ENCODE peak calls at places on chromosome 12, in ten cellular contexts. M is prostate gland; R is PC-3; F is kidney epithelial cell; X is gastrocnemius medialis; G is cardiac muscle cell; J is naive thymus-derived CD4-positive, alpha-beta T cell; A is neuronal stem cell; I is neural progenitor cell; L is CD4-positive, CD25-positive, alpha-beta regulatory T cell. U is an unnamed sample. For H3K36me3, the result is how much of the 10 kb centered on the place peaks cover.

GRCh38 chr12:118102070-118102469 is 1.7 kb downstream of the VSIG10 start:
- DNase-seq in M (no peak), R (peak), F (peak), X (no peak), G (no peak), J (no peak), A (no peak), I (no peak), L (no peak), U (no peak)

GRCh38 chr12:57777367-57777766 is 5.0 kb downstream of the EEF1AKMT3 start:
- DNase-seq in M (no peak), R (no peak), F (no peak), X (no peak), G (no peak), J (no peak), A (no peak), I (no peak), L (no peak), U (no peak)

GRCh38 chr12:5377997-5378596 is 53.8 kb upstream of the NTF3 start:
- DNase-seq in M (peak), R (peak), F (peak), X (no peak), G (no peak), J (no peak), A (no peak), I (no peak), L (no peak), U (no peak)

GRCh38 chr12:124545508-124546418 is 21.6 kb downstream of the NCOR2 start:
- DNase-seq in M (no peak), R (no peak), F (no peak), X (no peak), G (no peak), J (no peak), A (no peak), I (no peak), L (no peak), U (no peak)

GRCh38 chr12:96112733-96113132 is 77.3 kb upstream of the LTA4H start:
- DNase-seq in M (no peak), R (no peak), F (no peak), X (no peak), G (no peak), J (no peak), A (no peak), I (no peak), L (no peak), U (no peak)

GRCh38 chr12:25387136-25388050 is 136.7 kb upstream of the KRAS start:
- DNase-seq in M (peak), R (peak), F (peak), X (peak), G (peak), J (peak), A (peak), I (peak), L (peak), U (peak)

GRCh38 chr12:700061-700460 is 36.8 kb upstream of the NINJ2 start:
- DNase-seq in M (no peak), R (no peak), F (no peak), X (no peak), G (no peak), J (no peak), A (no peak), I (peak), L (no peak), U (peak)

GRCh38 chr12:46490635-46491034 is 118.1 kb upstream of the SLC38A2 start:
- DNase-seq in M (no peak), R (peak), F (no peak), X (no peak), G (no peak), J (no peak), A (no peak), I (no peak), L (no peak), U (no peak)

GRCh38 chr12:39451977-39452376 is 9.1 kb upstream of the KIF21A start:
- DNase-seq in M (no peak), R (no peak), F (no peak), X (no peak), G (no peak), J (no peak), A (no peak), I (no peak), L (no peak), U (peak)

GRCh38 chr12:99948380-99948779 is 36.4 kb downstream of the ANKS1B start:
- DNase-seq in M (no peak), R (no peak), F (no peak), X (no peak), G (no peak), J (no peak), A (no peak), I (no peak), L (no peak), U (no peak)

GRCh38 chr12:70070494-70071007 is 172.7 kb upstream of the CNOT2 start:
- DNase-seq in M (no peak), R (no peak), F (no peak), X (no peak), G (no peak), J (no peak), A (no peak), I (no peak), L (no peak), U (no peak)

GRCh38 chr12:55930771-55931316 is at the start of gene DGKA:
- DNase-seq in M (peak), R (peak), F (no peak), X (no peak), G (peak), J (peak), A (no peak), I (peak), L (peak), U (peak)

GRCh38 chr12:93563807-93564538 is 8.5 kb upstream of the SOCS2 start:
- DNase-seq in M (no peak), R (peak), F (no peak), X (no peak), G (peak), J (peak), A (no peak), I (peak), L (peak), U (no peak)

GRCh38 chr12:129570796-129571400 is 332.9 kb downstream of the TMEM132D start:
- DNase-seq in M (no peak), R (no peak), F (no peak), X (no peak), G (no peak), J (no peak), A (no peak), I (no peak), L (no peak), U (no peak)

GRCh38 chr12:108850854-108851573 is 6.4 kb downstream of the SSH1 start:
- DNase-seq in M (no peak), R (no peak), F (no peak), X (no peak), G (no peak), J (no peak), A (no peak), I (no peak), L (no peak), U (no peak)

GRCh38 chr12:79560165-79560889 is 130.4 kb downstream of the PAWR start:
- DNase-seq in M (no peak), R (peak), F (no peak), X (no peak), G (no peak), J (no peak), A (no peak), I (no peak), L (no peak), U (no peak)

GRCh38 chr12:64243809-64244208 is 21.7 kb upstream of the KICS2 start:
- DNase-seq in M (no peak), R (no peak), F (no peak), X (no peak), G (no peak), J (no peak), A (no peak), I (no peak), L (no peak), U (no peak)

GRCh38 chr12:124386059-124386458 is 91.2 kb downstream of the RFLNA start:
- DNase-seq in M (no peak), R (peak), F (no peak), X (peak), G (no peak), J (no peak), A (no peak), I (no peak), L (no peak), U (no peak)

GRCh38 chr12:47896633-47897032 is 8.2 kb downstream of the VDR start:
- DNase-seq in M (no peak), R (peak), F (peak), X (no peak), G (no peak), J (no peak), A (no peak), I (no peak), L (no peak), U (no peak)

GRCh38 chr12:93946542-93947150 is 201.7 kb upstream of the PLXNC1 start:
- DNase-seq in M (no peak), R (peak), F (no peak), X (no peak), G (no peak), J (no peak), A (no peak), I (no peak), L (no peak), U (no peak)

GRCh38 chr12:55743967-55744931 is 1.3 kb downstream of the GDF11 start:
- DNase-seq in M (no peak), R (no peak), F (no peak), X (no peak), G (peak), J (no peak), A (no peak), I (peak), L (no peak), U (peak)

GRCh38 chr12:23775208-23775607 is 174.3 kb downstream of the SOX5 start:
- DNase-seq in M (no peak), R (no peak), F (no peak), X (no peak), G (no peak), J (no peak), A (no peak), I (no peak), L (no peak), U (no peak)

GRCh38 chr12:79407671-79408622 is 282.8 kb downstream of the PAWR start:
- DNase-seq in M (peak), R (peak), F (peak), X (no peak), G (peak), J (peak), A (peak), I (peak), L (no peak), U (peak)

GRCh38 chr12:124993568-124994434 is at the start of gene BRI3BP:
- DNase-seq in M (peak), R (peak), F (no peak), X (no peak), G (peak), J (peak), A (peak), I (peak), L (peak), U (peak)

GRCh38 chr12:64187794-64188193 is 34.3 kb downstream of the KICS2 start:
- DNase-seq in M (no peak), R (no peak), F (no peak), X (no peak), G (no peak), J (no peak), A (no peak), I (no peak), L (no peak), U (no peak)

GRCh38 chr12:98074286-98074685 is 441.1 kb upstream of the TMPO start:
- DNase-seq in M (no peak), R (no peak), F (no peak), X (no peak), G (no peak), J (no peak), A (no peak), I (no peak), L (no peak), U (no peak)

GRCh38 chr12:130198663-130199060 is 36.4 kb downstream of the FZD10 start:
- DNase-seq in M (no peak), R (no peak), F (no peak), X (no peak), G (no peak), J (no peak), A (no peak), I (no peak), L (no peak), U (no peak)

GRCh38 chr12:8554451-8555195 is 13.9 kb upstream of the CLEC4E start:
- DNase-seq in M (no peak), R (peak), F (no peak), X (no peak), G (no peak), J (no peak), A (no peak), I (no peak), L (no peak), U (no peak)

GRCh38 chr12:92871121-92871520 is 58.0 kb downstream of the EEA1 start:
- DNase-seq in M (no peak), R (no peak), F (no peak), X (no peak), G (no peak), J (no peak), A (no peak), I (no peak), L (no peak), U (no peak)

GRCh38 chr12:92784795-92785562 is 82.2 kb downstream of the PLEKHG7 start:
- DNase-seq in M (peak), R (peak), F (peak), X (peak), G (peak), J (peak), A (peak), I (peak), L (peak), U (peak)

GRCh38 chr12:64665506-64665905 is 55.2 kb downstream of the RASSF3 start:
- DNase-seq in M (no peak), R (no peak), F (no peak), X (no peak), G (no peak), J (peak), A (no peak), I (peak), L (peak), U (no peak)

GRCh38 chr12:63805704-63806672 is 26.3 kb downstream of the RXYLT1 start:
- DNase-seq in M (peak), R (peak), F (no peak), X (no peak), G (no peak), J (no peak), A (no peak), I (no peak), L (no peak), U (no peak)

GRCh38 chr12:115223322-115223721 is 539.3 kb upstream of the TBX3 start:
- DNase-seq in M (no peak), R (peak), F (no peak), X (no peak), G (no peak), J (no peak), A (no peak), I (no peak), L (no peak), U (no peak)

GRCh38 chr12:1808798-1809480 is 11.4 kb upstream of the LRTM2 start:
- DNase-seq in M (no peak), R (no peak), F (no peak), X (no peak), G (no peak), J (no peak), A (no peak), I (no peak), L (no peak), U (no peak)

GRCh38 chr12:105834496-105834895 is 304.3 kb downstream of the NUAK1 start:
- DNase-seq in M (no peak), R (no peak), F (no peak), X (no peak), G (no peak), J (no peak), A (no peak), I (no peak), L (no peak), U (no peak)

GRCh38 chr12:80032967-80033366 is 66.4 kb upstream of the OTOGL start:
- DNase-seq in M (no peak), R (no peak), F (no peak), X (no peak), G (no peak), J (no peak), A (no peak), I (no peak), L (no peak), U (no peak)

GRCh38 chr12:111715242-111715641 is 29.4 kb downstream of the ACAD10 start:
- DNase-seq in M (peak), R (no peak), F (no peak), X (peak), G (no peak), J (no peak), A (no peak), I (no peak), L (no peak), U (peak)

GRCh38 chr12:94209240-94209639 is 60.9 kb downstream of the PLXNC1 start:
- DNase-seq in M (no peak), R (no peak), F (no peak), X (no peak), G (no peak), J (no peak), A (no peak), I (no peak), L (no peak), U (no peak)

GRCh38 chr12:6751767-6752166 is 1.2 kb downstream of the MLF2 start:
- DNase-seq in M (no peak), R (no peak), F (no peak), X (no peak), G (no peak), J (no peak), A (no peak), I (no peak), L (no peak), U (no peak)
- H3K36me3 ChIP-seq in M (under half), R (under half), F (under half), X (under half), G (under half), J (under half), A (under half), I (under half), L (under half), U (half or more)

DNA sequence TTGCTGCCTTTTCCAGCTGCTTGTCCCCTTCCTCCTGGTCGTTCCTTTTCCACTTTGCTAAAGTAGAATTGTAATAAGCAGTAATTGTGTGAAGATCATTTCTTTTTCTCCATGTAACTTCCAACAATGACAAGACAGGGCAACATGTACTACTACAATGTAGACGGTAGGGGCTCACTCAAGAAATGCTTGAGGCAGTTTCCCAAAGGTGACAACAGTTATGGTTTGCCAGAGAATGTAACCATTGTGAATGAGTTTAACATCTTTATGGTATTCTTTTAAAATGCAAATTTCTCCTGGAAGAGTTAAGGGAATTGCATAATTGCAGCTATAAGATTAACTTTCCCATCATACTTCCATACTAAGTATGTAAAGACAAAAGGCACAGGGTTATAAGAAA is 23.8 kb upstream of the PHLDA1 start:
- DNase-seq in M (no peak), R (no peak), F (no peak), X (no peak), G (no peak), J (no peak), A (no peak), I (no peak), L (no peak), U (peak)
- H3K36me3 ChIP-seq in M (under half), R (half or more), F (under half), X (under half), G (half or more), J (under half), A (under half), I (half or more), L (half or more), U (half or more)

GRCh38 chr12:132145334-132145733 is 1.1 kb downstream of the NOC4L start:
- DNase-seq in M (no peak), R (no peak), F (no peak), X (no peak), G (no peak), J (no peak), A (no peak), I (no peak), L (no peak), U (no peak)

GRCh38 chr12:132146098-132146497 is 1.8 kb downstream of the NOC4L start:
- DNase-seq in M (no peak), R (no peak), F (no peak), X (no peak), G (no peak), J (no peak), A (no peak), I (no peak), L (no peak), U (no peak)

GRCh38 chr12:132143328-132144071 is 619 bp downstream of the DDX51 start:
- DNase-seq in M (no peak), R (no peak), F (no peak), X (no peak), G (peak), J (no peak), A (no peak), I (peak), L (no peak), U (no peak)

GRCh38 chr12:132142679-132143327 is 1.3 kb downstream of the DDX51 start:
- DNase-seq in M (no peak), R (no peak), F (no peak), X (no peak), G (no peak), J (no peak), A (no peak), I (no peak), L (no peak), U (no peak)

GRCh38 chr12:132144115-132145071 is at the start of the genes DDX51 and NOC4L:
- DNase-seq in M (peak), R (peak), F (peak), X (peak), G (peak), J (peak), A (peak), I (peak), L (peak), U (peak)
- H3K36me3 ChIP-seq in M (under half), R (under half), F (under half), X (under half), G (under half), J (under half), A (under half), I (under half), L (under half), U (under half)

DNA sequence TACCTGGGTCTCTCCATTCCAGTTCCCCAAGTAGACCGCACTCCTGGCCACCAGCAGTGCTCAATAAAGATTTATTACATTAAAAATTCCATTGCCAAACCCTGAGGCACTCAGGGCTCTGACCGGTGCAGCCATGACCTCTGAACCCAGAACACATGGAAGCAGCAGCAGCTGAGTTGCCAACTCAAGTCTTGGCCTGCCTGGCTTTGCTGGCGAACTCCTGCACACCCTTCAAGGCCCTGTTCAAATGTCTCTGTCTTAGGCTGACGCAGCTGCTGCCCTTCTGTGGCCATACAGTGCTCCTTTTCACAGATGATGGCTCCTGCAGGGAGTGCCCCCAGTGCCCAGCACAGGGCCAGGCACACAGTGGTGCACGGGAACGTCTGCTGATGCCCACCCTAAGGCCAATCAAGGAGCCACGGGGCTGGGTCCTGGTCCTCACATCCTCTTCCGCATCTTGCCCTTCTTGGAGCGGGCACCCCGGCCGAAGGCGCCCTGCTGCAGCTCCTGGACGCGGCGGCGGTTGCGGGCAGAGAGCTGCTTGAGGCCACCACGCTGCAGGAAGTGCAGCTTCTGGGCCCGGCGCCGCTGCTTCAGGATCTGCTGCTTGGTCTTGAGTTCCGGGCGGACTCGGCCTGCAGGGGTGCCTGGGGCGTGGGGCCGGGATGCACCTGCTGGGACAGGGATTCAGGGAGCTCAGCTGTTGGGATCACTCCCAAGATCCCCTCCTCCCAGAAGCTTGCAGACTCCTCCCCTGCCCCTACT is 9.1 kb downstream of the CFAP73 start:
- DNase-seq in M (no peak), R (no peak), F (no peak), X (no peak), G (no peak), J (no peak), A (no peak), I (no peak), L (no peak), U (no peak)
- H3K36me3 ChIP-seq in M (under half), R (half or more), F (under half), X (under half), G (under half), J (under half), A (under half), I (under half), L (under half), U (half or more)

GRCh38 chr12:122757568-122757967 is 4.9 kb downstream of the DENR start:
- DNase-seq in M (no peak), R (no peak), F (no peak), X (no peak), G (no peak), J (no peak), A (no peak), I (no peak), L (no peak), U (no peak)

GRCh38 chr12:122752464-122753212 is at the start of gene DENR:
- DNase-seq in M (peak), R (peak), F (peak), X (peak), G (peak), J (peak), A (peak), I (peak), L (peak), U (peak)

GRCh38 chr12:122753213-122753571 is 568 bp downstream of the DENR start:
- DNase-seq in M (no peak), R (no peak), F (no peak), X (no peak), G (no peak), J (no peak), A (no peak), I (no peak), L (no peak), U (no peak)

GRCh38 chr12:122749569-122750332 is 2.9 kb upstream of the DENR start:
- DNase-seq in M (peak), R (peak), F (no peak), X (no peak), G (no peak), J (no peak), A (no peak), I (peak), L (no peak), U (peak)

GRCh38 chr12:122754790-122755189 is 2.2 kb downstream of the DENR start:
- DNase-seq in M (no peak), R (no peak), F (no peak), X (no peak), G (no peak), J (no peak), A (no peak), I (no peak), L (no peak), U (no peak)
- H3K36me3 ChIP-seq in M (under half), R (under half), F (under half), X (under half), G (under half), J (under half), A (under half), I (under half), L (under half), U (half or more)